ENCODE peak calls at places on chromosome 10, in ten cellular contexts. Z is IMR-90, Q is right lobe of liver, J is psoas muscle, A is lower leg skin, C is GM20000, M is kidney, N is A549, X is OCI-LY7, U is body of pancreas. H is an unnamed sample.

GRCh38 chr10:114749545-114749944 is 72.0 kb upstream of the FHIP2A start:
- DNase-seq in Q (no peak), Z (no peak), A (no peak), U (no peak), N (no peak), X (no peak), J (no peak), C (no peak), M (no peak), H (no peak)

GRCh38 chr10:65041307-65041706 is 1520.1 kb downstream of the REEP3 start:
- DNase-seq in Z (no peak), M (no peak), Q (no peak), X (no peak), J (no peak), A (no peak), N (no peak), C (no peak), U (no peak), H (no peak)

GRCh38 chr10:96090463-96090800 is 39.7 kb upstream of the ZNF518A start:
- DNase-seq in U (no peak), C (no peak), Q (no peak), J (no peak), X (no peak), M (no peak), Z (no peak), N (no peak), A (no peak), H (no peak)

GRCh38 chr10:35451103-35452016 is 115.1 kb downstream of the CCNY start:
- DNase-seq in X (peak), C (peak), M (no peak), Z (peak), A (no peak), J (no peak), U (no peak), N (no peak), Q (peak), H (no peak)

GRCh38 chr10:76382381-76382851 is 951.0 kb downstream of the LRMDA start:
- DNase-seq in M (no peak), U (no peak), Z (peak), N (no peak), C (no peak), A (no peak), J (peak), X (no peak), Q (no peak), H (no peak)

GRCh38 chr10:110387617-110387982 is 82.9 kb upstream of the SMNDC1 start:
- DNase-seq in M (no peak), J (no peak), N (no peak), X (no peak), Z (no peak), Q (no peak), U (no peak), A (no peak), C (no peak), H (no peak)

GRCh38 chr10:50529660-50530059 is 94.1 kb downstream of the SGMS1 start:
- DNase-seq in A (no peak), J (no peak), U (no peak), Z (no peak), M (no peak), N (no peak), Q (no peak), C (no peak), X (no peak), H (no peak)

GRCh38 chr10:32963102-32963501 is 5.1 kb upstream of the ITGB1 start:
- DNase-seq in X (no peak), N (peak), C (no peak), A (no peak), Z (peak), U (no peak), J (no peak), M (no peak), Q (no peak), H (no peak)

GRCh38 chr10:24341371-24341770 is 132.4 kb downstream of the KIAA1217 start:
- DNase-seq in J (no peak), N (no peak), M (no peak), A (no peak), C (no peak), U (no peak), Z (no peak), X (no peak), Q (no peak), H (no peak)

GRCh38 chr10:92291921-92292860 is 1.2 kb downstream of the MARCHF5 start:
- DNase-seq in C (peak), U (peak), A (peak), Z (peak), M (no peak), X (peak), J (peak), Q (peak), N (peak), H (no peak)

GRCh38 chr10:26357203-26357602 is 80.9 kb upstream of the APBB1IP start:
- DNase-seq in U (no peak), Z (no peak), X (no peak), J (no peak), C (no peak), Q (no peak), N (no peak), A (no peak), M (no peak), H (no peak)

GRCh38 chr10:80442879-80443278 is 11.2 kb upstream of the TSPAN14 start:
- DNase-seq in N (no peak), M (no peak), Z (no peak), X (no peak), Q (no peak), U (no peak), J (no peak), A (no peak), C (no peak), H (no peak)

GRCh38 chr10:80441831-80442230 is 12.3 kb upstream of the TSPAN14 start:
- DNase-seq in A (no peak), N (no peak), X (no peak), Z (no peak), J (no peak), C (no peak), U (no peak), M (no peak), Q (no peak), H (no peak)

GRCh38 chr10:80444124-80444523 is 10.0 kb upstream of the TSPAN14 start:
- DNase-seq in M (no peak), Q (no peak), A (no peak), U (no peak), X (no peak), C (no peak), N (no peak), Z (no peak), J (no peak), H (no peak)

GRCh38 chr10:80444646-80445319 is 9.3 kb upstream of the TSPAN14 start:
- DNase-seq in X (peak), M (peak), C (peak), Z (peak), J (peak), Q (peak), N (peak), U (peak), A (no peak), H (no peak)

DNA sequence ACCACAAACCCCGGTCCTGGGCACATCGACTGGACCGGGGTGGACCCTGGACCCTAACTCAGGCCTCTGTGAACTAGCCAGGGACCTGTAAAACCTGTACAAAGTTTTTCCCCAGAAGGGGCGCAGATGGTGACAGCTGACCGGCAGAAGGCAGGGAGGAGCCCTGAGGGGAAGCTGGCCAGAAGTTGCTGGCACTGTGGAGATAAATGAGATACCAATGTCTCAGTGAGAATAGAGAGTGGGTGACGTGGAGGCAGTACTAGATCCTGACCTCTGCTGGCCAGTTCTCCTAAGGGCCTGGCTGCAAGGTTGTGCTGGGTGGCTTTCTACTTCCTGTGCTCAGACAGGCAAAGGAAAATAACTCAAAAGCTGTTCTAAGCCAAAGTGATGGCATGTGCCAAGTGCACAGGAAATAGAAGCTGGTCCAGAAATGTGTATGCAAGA is 10.6 kb upstream of the TSPAN14 start:
- DNase-seq in A (no peak), N (peak), Z (no peak), J (no peak), X (peak), C (peak), Q (no peak), M (no peak), U (no peak), H (no peak)
- TF ChIP-seq CTCF in A (no peak), N (peak), Z (peak), J (peak), X (peak), C (no peak), Q (peak), M (peak), U (peak), H (no peak)

GRCh38 chr10:121065330-121065729 is 214.2 kb downstream of the WDR11 start:
- DNase-seq in J (no peak), Z (no peak), A (no peak), C (no peak), M (no peak), N (no peak), U (no peak), Q (no peak), X (no peak), H (no peak)

GRCh38 chr10:121073743-121074142 is 222.6 kb downstream of the WDR11 start:
- DNase-seq in Q (no peak), N (no peak), U (no peak), A (no peak), J (no peak), X (no peak), C (no peak), M (no peak), Z (no peak), H (no peak)

GRCh38 chr10:121070671-121071070 is 219.5 kb downstream of the WDR11 start:
- DNase-seq in Q (no peak), Z (no peak), M (no peak), A (no peak), C (no peak), U (no peak), N (no peak), X (no peak), J (no peak), H (no peak)

GRCh38 chr10:121069061-121069850 is 218.1 kb downstream of the WDR11 start:
- DNase-seq in M (no peak), J (no peak), U (no peak), C (no peak), Z (no peak), N (peak), X (no peak), Q (no peak), A (peak), H (no peak)

DNA sequence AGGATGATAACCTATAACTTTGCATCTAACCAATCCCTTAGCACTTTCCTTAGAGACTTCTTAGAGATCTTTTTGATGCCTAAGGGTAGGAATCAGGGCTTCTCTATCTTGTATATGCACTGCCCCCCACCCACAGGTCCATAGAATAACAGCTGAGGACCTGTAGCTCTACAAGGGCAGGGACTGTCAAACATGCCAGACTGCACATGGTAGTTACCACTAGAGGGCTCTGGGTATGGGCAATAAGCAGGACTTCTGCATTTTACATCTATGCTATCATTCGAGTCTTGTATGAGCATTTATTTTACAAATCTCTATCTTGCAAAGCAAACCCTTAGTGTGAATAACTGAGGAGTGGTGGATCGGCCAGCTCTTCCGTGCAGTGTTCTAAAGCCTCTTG is 219.1 kb downstream of the WDR11 start:
- DNase-seq in N (peak), J (no peak), M (no peak), A (no peak), X (peak), C (no peak), U (no peak), Q (no peak), Z (no peak), H (no peak)
- TF ChIP-seq CTCF in N (peak), J (no peak), M (peak), A (no peak), X (peak), C (peak), U (no peak), Q (peak), Z (no peak), H (no peak)

GRCh38 chr10:72694476-72695369 is 2.8 kb downstream of the MCU start:
- DNase-seq in C (no peak), Q (no peak), A (no peak), X (peak), J (no peak), U (no peak), N (peak), Z (peak), M (no peak), H (no peak)
- TF ChIP-seq CTCF in C (peak), Q (peak), A (no peak), X (peak), J (peak), U (no peak), N (peak), Z (peak), M (peak), H (no peak)

DNA sequence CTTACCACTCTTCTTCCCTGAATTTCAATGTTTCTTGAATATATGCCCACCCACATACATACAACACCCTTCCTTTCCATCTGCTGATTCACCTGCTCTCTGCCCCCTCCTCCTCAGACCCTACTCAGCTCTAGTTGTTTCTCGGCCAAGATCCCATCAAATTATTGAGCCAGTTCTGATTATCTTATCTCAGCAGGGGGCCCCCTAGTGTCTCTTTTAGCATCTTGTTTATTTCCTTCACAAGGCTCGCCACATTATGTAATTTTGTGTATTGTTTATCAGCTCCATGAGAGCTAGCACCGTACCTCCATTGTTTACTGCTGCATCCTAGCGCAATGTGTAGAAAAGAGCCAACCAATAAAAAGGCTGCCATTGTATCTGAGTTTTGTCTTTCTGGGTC is 71.9 kb downstream of the FAM13C start:
- DNase-seq in M (no peak), Z (no peak), X (peak), N (no peak), U (no peak), A (no peak), Q (no peak), C (peak), J (no peak), H (no peak)
- TF ChIP-seq CTCF in M (no peak), Z (no peak), X (peak), N (no peak), U (no peak), A (no peak), Q (peak), C (no peak), J (no peak), H (no peak)

GRCh38 chr10:100516847-100517246 is 2.8 kb downstream of the SEC31B start:
- DNase-seq in Q (peak), A (no peak), U (no peak), J (peak), M (no peak), Z (no peak), C (no peak), X (no peak), N (peak), H (no peak)
- TF ChIP-seq CTCF in Q (peak), A (no peak), U (no peak), J (peak), M (no peak), Z (peak), C (no peak), X (peak), N (no peak), H (no peak)

GRCh38 chr10:80599424-80599847 is 61.7 kb downstream of the SH2D4B start:
- DNase-seq in C (peak), J (no peak), M (no peak), Q (peak), N (peak), Z (peak), U (no peak), A (no peak), X (peak), H (no peak)
- TF ChIP-seq CTCF in C (peak), J (peak), M (no peak), Q (peak), N (peak), Z (peak), U (peak), A (no peak), X (peak), H (no peak)

GRCh38 chr10:113000876-113001598 is 51.0 kb downstream of the TCF7L2 start:
- DNase-seq in Z (no peak), A (peak), C (no peak), M (no peak), Q (no peak), N (no peak), X (no peak), U (peak), J (peak), H (no peak)
- TF ChIP-seq CTCF in Z (no peak), A (no peak), C (no peak), M (peak), Q (no peak), N (no peak), X (no peak), U (peak), J (peak), H (no peak)

GRCh38 chr10:116120688-116121087 is 152.3 kb downstream of the GFRA1 start:
- DNase-seq in X (no peak), N (no peak), C (no peak), A (no peak), M (no peak), Z (no peak), U (no peak), Q (no peak), J (no peak), H (no peak)
- TF ChIP-seq CTCF in X (peak), N (no peak), C (no peak), A (no peak), M (no peak), Z (peak), U (no peak), Q (peak), J (no peak), H (no peak)

GRCh38 chr10:125151824-125152634 is 8.3 kb downstream of the CTBP2 start:
- DNase-seq in Z (no peak), N (no peak), Q (no peak), A (no peak), C (no peak), U (peak), J (no peak), M (peak), X (no peak), H (no peak)
- TF ChIP-seq CTCF in Z (no peak), N (no peak), Q (no peak), A (no peak), C (no peak), U (no peak), J (no peak), M (no peak), X (no peak), H (no peak)

GRCh38 chr10:86946215-86947170 is 10.9 kb downstream of the MMRN2 start:
- DNase-seq in C (no peak), A (no peak), U (peak), Z (no peak), J (peak), M (peak), N (no peak), X (no peak), Q (peak), H (no peak)

GRCh38 chr10:86944031-86944419 is 13.4 kb downstream of the MMRN2 start:
- DNase-seq in M (no peak), C (no peak), A (no peak), J (no peak), U (no peak), N (no peak), Z (no peak), X (no peak), Q (peak), H (no peak)

GRCh38 chr10:86944907-86945306 is 12.5 kb downstream of the MMRN2 start:
- DNase-seq in Q (peak), N (no peak), M (no peak), Z (no peak), A (no peak), X (no peak), C (no peak), U (no peak), J (no peak), H (no peak)

GRCh38 chr10:86944471-86944870 is 12.9 kb downstream of the MMRN2 start:
- DNase-seq in U (no peak), X (no peak), Q (no peak), J (no peak), C (no peak), N (no peak), Z (peak), A (no peak), M (no peak), H (no peak)

GRCh38 chr10:86945361-86946214 is 11.8 kb downstream of the MMRN2 start:
- DNase-seq in Q (peak), J (peak), Z (no peak), A (peak), N (peak), X (no peak), C (no peak), M (peak), U (no peak), H (no peak)
- TF ChIP-seq CTCF in Q (no peak), J (no peak), Z (no peak), A (no peak), N (peak), X (no peak), C (no peak), M (peak), U (no peak), H (no peak)